ENCODE peak calls at places on chromosome 6, in eight cellular contexts. One of them, this sample, is unnamed.

GRCh38 chr6:87154641-87155271 is 609 bp upstream of the ZNF292 start:
- DNase-seq in T-helper 1 cell: no peak
- DNase-seq in omental fat pad: no peak
- DNase-seq in AG08395: peak
- DNase-seq in HT1080: no peak
- DNase-seq in activated CD4-positive, CD25-positive, alpha-beta regulatory T cell: no peak
- DNase-seq in uterus: no peak
- DNase-seq in HuH-7: peak
- DNase-seq in this sample: no peak

GRCh38 chr6:99746261-99746895 is 139.7 kb downstream of the PRDM13 start:
- DNase-seq in T-helper 1 cell: peak
- DNase-seq in omental fat pad: peak
- DNase-seq in AG08395: peak
- DNase-seq in HT1080: peak
- DNase-seq in activated CD4-positive, CD25-positive, alpha-beta regulatory T cell: peak
- DNase-seq in uterus: peak
- DNase-seq in HuH-7: peak
- DNase-seq in this sample: no peak

GRCh38 chr6:29705389-29706231 is 17.6 kb upstream of the HLA-F start:
- DNase-seq in T-helper 1 cell: no peak
- DNase-seq in omental fat pad: no peak
- DNase-seq in AG08395: peak
- DNase-seq in HT1080: peak
- DNase-seq in activated CD4-positive, CD25-positive, alpha-beta regulatory T cell: no peak
- DNase-seq in uterus: no peak
- DNase-seq in HuH-7: peak
- DNase-seq in this sample: no peak

GRCh38 chr6:41371992-41372525 is 36.7 kb downstream of the NCR2 start:
- DNase-seq in T-helper 1 cell: no peak
- DNase-seq in omental fat pad: no peak
- DNase-seq in AG08395: no peak
- DNase-seq in HT1080: no peak
- DNase-seq in activated CD4-positive, CD25-positive, alpha-beta regulatory T cell: no peak
- DNase-seq in uterus: peak
- DNase-seq in HuH-7: no peak
- DNase-seq in this sample: no peak

GRCh38 chr6:30238178-30238795 is 25.1 kb upstream of the TRIM26 start:
- DNase-seq in T-helper 1 cell: no peak
- DNase-seq in omental fat pad: no peak
- DNase-seq in AG08395: peak
- DNase-seq in HT1080: no peak
- DNase-seq in activated CD4-positive, CD25-positive, alpha-beta regulatory T cell: no peak
- DNase-seq in uterus: no peak
- DNase-seq in HuH-7: peak
- DNase-seq in this sample: no peak

GRCh38 chr6:155495011-155495768 is 39.6 kb upstream of the NOX3 start:
- DNase-seq in T-helper 1 cell: no peak
- DNase-seq in omental fat pad: no peak
- DNase-seq in AG08395: peak
- DNase-seq in HT1080: no peak
- DNase-seq in activated CD4-positive, CD25-positive, alpha-beta regulatory T cell: no peak
- DNase-seq in uterus: peak
- DNase-seq in HuH-7: no peak
- DNase-seq in this sample: no peak

GRCh38 chr6:80457044-80457933 is 350.8 kb downstream of the BCKDHB start:
- DNase-seq in T-helper 1 cell: no peak
- DNase-seq in omental fat pad: peak
- DNase-seq in AG08395: peak
- DNase-seq in HT1080: peak
- DNase-seq in activated CD4-positive, CD25-positive, alpha-beta regulatory T cell: no peak
- DNase-seq in uterus: peak
- DNase-seq in HuH-7: no peak
- DNase-seq in this sample: peak

GRCh38 chr6:127031511-127031910 is 87.0 kb upstream of the RSPO3 start:
- DNase-seq in T-helper 1 cell: no peak
- DNase-seq in omental fat pad: no peak
- DNase-seq in AG08395: peak
- DNase-seq in HT1080: no peak
- DNase-seq in activated CD4-positive, CD25-positive, alpha-beta regulatory T cell: no peak
- DNase-seq in uterus: no peak
- DNase-seq in HuH-7: no peak
- DNase-seq in this sample: no peak

GRCh38 chr6:21666200-21666671 is 72.7 kb downstream of the SOX4 start:
- DNase-seq in T-helper 1 cell: no peak
- DNase-seq in omental fat pad: no peak
- DNase-seq in AG08395: peak
- DNase-seq in HT1080: no peak
- DNase-seq in activated CD4-positive, CD25-positive, alpha-beta regulatory T cell: no peak
- DNase-seq in uterus: peak
- DNase-seq in HuH-7: no peak
- DNase-seq in this sample: no peak

GRCh38 chr6:16136086-16136485 is 7.2 kb downstream of the MYLIP start:
- DNase-seq in T-helper 1 cell: peak
- DNase-seq in omental fat pad: no peak
- DNase-seq in AG08395: no peak
- DNase-seq in HT1080: no peak
- DNase-seq in activated CD4-positive, CD25-positive, alpha-beta regulatory T cell: no peak
- DNase-seq in uterus: no peak
- DNase-seq in HuH-7: no peak
- DNase-seq in this sample: no peak

GRCh38 chr6:16947461-16948159 is 154.2 kb upstream of the STMND1 start:
- DNase-seq in T-helper 1 cell: no peak
- DNase-seq in omental fat pad: no peak
- DNase-seq in AG08395: peak
- DNase-seq in HT1080: peak
- DNase-seq in activated CD4-positive, CD25-positive, alpha-beta regulatory T cell: no peak
- DNase-seq in uterus: peak
- DNase-seq in HuH-7: no peak
- DNase-seq in this sample: no peak

GRCh38 chr6:1745814-1746213 is 136.1 kb downstream of the FOXC1 start:
- DNase-seq in T-helper 1 cell: no peak
- DNase-seq in omental fat pad: no peak
- DNase-seq in AG08395: no peak
- DNase-seq in HT1080: no peak
- DNase-seq in activated CD4-positive, CD25-positive, alpha-beta regulatory T cell: no peak
- DNase-seq in uterus: no peak
- DNase-seq in HuH-7: no peak
- DNase-seq in this sample: no peak